ENCODE peak calls at places on chromosomes 4 and X, in five cellular contexts. R, U, T, D and E are unnamed samples.

GRCh38 chrX:131907488-131908314 is 115.4 kb upstream of the STK26 start:
- DNase-seq in R (no peak), U (no peak), T (no peak), D (no peak), E (no peak)

GRCh38 chr4:153764611-153765368 is 5.0 kb upstream of the RNF175 start:
- DNase-seq in R (no peak), U (no peak), T (no peak), D (no peak), E (no peak)

GRCh38 chr4:144590020-144590419 is 55.9 kb upstream of the HHIP start:
- DNase-seq in R (no peak), U (no peak), T (no peak), D (no peak), E (no peak)

GRCh38 chr4:43224591-43224990 is 332.1 kb downstream of the GRXCR1 start:
- DNase-seq in R (peak), U (no peak), T (no peak), D (no peak), E (no peak)

GRCh38 chr4:105050896-105051295 is 95.8 kb upstream of the TET2 start:
- DNase-seq in R (peak), U (no peak), T (no peak), D (no peak), E (no peak)

GRCh38 chrX:100695302-100695701 is 36.6 kb downstream of the SYTL4 start:
- DNase-seq in R (no peak), U (no peak), T (no peak), D (no peak), E (no peak)

GRCh38 chr4:72326692-72327632 is 242.1 kb downstream of the ADAMTS3 start:
- DNase-seq in R (peak), U (no peak), T (no peak), D (peak), E (no peak)

GRCh38 chr4:60805500-60806313 is 394.4 kb upstream of the ADGRL3 start:
- DNase-seq in R (peak), U (peak), T (no peak), D (no peak), E (no peak)

GRCh38 chrX:107563851-107564250 is 64.5 kb upstream of the PRPS1 start:
- DNase-seq in R (no peak), U (no peak), T (no peak), D (no peak), E (no peak)

GRCh38 chr4:101977096-101977495 is 186.6 kb downstream of the BANK1 start:
- DNase-seq in R (peak), U (no peak), T (no peak), D (peak), E (no peak)

GRCh38 chrX:100864967-100865366 is 9.2 kb downstream of the NOX1 start:
- DNase-seq in R (peak), U (no peak), T (no peak), D (no peak), E (no peak)

GRCh38 chrX:40578039-40578438 is 2.7 kb upstream of the ATP6AP2 start:
- DNase-seq in R (no peak), U (no peak), T (no peak), D (no peak), E (no peak)

GRCh38 chr4:57553695-57554094 is 443.5 kb upstream of the IGFBP7 start:
- DNase-seq in R (no peak), U (no peak), T (no peak), D (no peak), E (no peak)

GRCh38 chr4:13328591-13328990 is 155.5 kb downstream of the RAB28 start:
- DNase-seq in R (peak), U (no peak), T (no peak), D (no peak), E (no peak)

GRCh38 chrX:106168107-106168506 is at the start of gene PWWP3B:
- DNase-seq in R (no peak), U (no peak), T (no peak), D (no peak), E (no peak)

GRCh38 chrX:154396948-154397887 is 959 bp upstream of the RPL10 start:
- DNase-seq in R (peak), U (peak), T (peak), D (peak), E (peak)

GRCh38 chr4:142278171-142278570 is 567.9 kb downstream of the INPP4B start:
- DNase-seq in R (no peak), U (no peak), T (no peak), D (no peak), E (no peak)

GRCh38 chr4:107737470-107737869 is 17.4 kb upstream of the PAPSS1 start:
- DNase-seq in R (no peak), U (no peak), T (no peak), D (no peak), E (no peak)

GRCh38 chr4:107742196-107742595 is 22.2 kb upstream of the PAPSS1 start:
- DNase-seq in R (no peak), U (no peak), T (no peak), D (no peak), E (no peak)

GRCh38 chr4:107742791-107743190 is 22.8 kb upstream of the PAPSS1 start:
- DNase-seq in R (no peak), U (no peak), T (no peak), D (no peak), E (no peak)

GRCh38 chr4:107740950-107741701 is 21.1 kb upstream of the PAPSS1 start:
- DNase-seq in R (peak), U (no peak), T (peak), D (no peak), E (no peak)

DNA sequence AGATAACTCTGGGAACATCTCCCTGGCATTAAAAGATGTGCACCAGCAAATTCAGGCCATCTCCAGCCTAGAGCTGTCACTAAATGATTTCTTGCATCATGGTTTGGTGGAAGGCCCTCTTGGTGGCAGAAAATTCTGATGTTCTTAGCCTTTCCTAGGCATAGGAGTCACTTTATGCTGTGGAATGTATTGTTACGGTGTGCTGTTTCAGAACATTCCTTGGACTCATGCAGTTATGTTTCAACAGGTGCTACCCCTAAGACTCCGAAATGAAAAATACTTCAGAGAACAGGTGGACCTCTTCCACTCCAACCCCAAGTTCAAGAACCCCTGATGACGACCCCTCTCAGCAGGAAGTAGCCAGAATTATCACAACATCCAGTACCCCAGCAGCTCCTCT is 20.3 kb upstream of the PAPSS1 start:
- DNase-seq in R (no peak), U (no peak), T (no peak), D (no peak), E (no peak)
- TF ChIP-seq CTCF in R (no peak), U (no peak), T (no peak), D (peak), E (no peak)

GRCh38 chr4:340011-340410 is 2.4 kb downstream of the ZNF141 start:
- DNase-seq in R (no peak), U (no peak), T (no peak), D (no peak), E (no peak)
- TF ChIP-seq CTCF in R (peak), U (peak), T (no peak), D (no peak), E (no peak)

GRCh38 chrX:103628386-103629290 is at the start of gene TCEAL1:
- DNase-seq in R (peak), U (peak), T (peak), D (no peak), E (peak)

GRCh38 chrX:103631145-103631544 is 2.4 kb downstream of the TCEAL1 start:
- DNase-seq in R (no peak), U (no peak), T (no peak), D (no peak), E (no peak)

GRCh38 chrX:103630171-103630511 is 1.4 kb downstream of the TCEAL1 start:
- DNase-seq in R (no peak), U (no peak), T (no peak), D (no peak), E (no peak)

GRCh38 chrX:103626855-103627254 is 1.9 kb upstream of the TCEAL1 start:
- DNase-seq in R (no peak), U (no peak), T (no peak), D (no peak), E (no peak)

GRCh38 chrX:103629295-103630170 is 758 bp downstream of the TCEAL1 start:
- DNase-seq in R (peak), U (peak), T (peak), D (peak), E (peak)
- TF ChIP-seq CTCF in R (peak), U (no peak), T (peak), D (peak), E (no peak)

GRCh38 chrX:103686199-103687072 is at the start of gene MORF4L2:
- DNase-seq in R (peak), U (peak), T (peak), D (peak), E (peak)

GRCh38 chrX:103685396-103685795 is 1.1 kb downstream of the MORF4L2 start:
- DNase-seq in R (peak), U (no peak), T (no peak), D (peak), E (no peak)

GRCh38 chrX:103687073-103687695 is 685 bp upstream of the MORF4L2 start:
- DNase-seq in R (no peak), U (peak), T (peak), D (peak), E (peak)

GRCh38 chrX:103678199-103678993 is 8.1 kb downstream of the MORF4L2 start:
- DNase-seq in R (peak), U (no peak), T (no peak), D (no peak), E (no peak)

GRCh38 chrX:103681443-103681842 is 5.1 kb downstream of the MORF4L2 start:
- DNase-seq in R (peak), U (no peak), T (no peak), D (no peak), E (no peak)
- TF ChIP-seq CTCF in R (no peak), U (no peak), T (no peak), D (no peak), E (no peak)

GRCh38 chrX:6644411-6644810 is 109.5 kb upstream of the VCX3A start:
- DNase-seq in R (no peak), U (no peak), T (no peak), D (no peak), E (no peak)
- TF ChIP-seq CTCF in R (peak), U (peak), T (no peak), D (no peak), E (no peak)